ENCODE peak calls at places on chromosomes 6 and 20, in six cellular contexts. One of them, this sample, is unnamed.

GRCh38 chr6:44511126-44511525 is 123.6 kb downstream of the CDC5L start:
- DNase-seq in thoracic aorta: no peak
- DNase-seq in ovary: no peak
- DNase-seq in upper lobe of left lung: no peak
- DNase-seq in heart left ventricle: no peak
- DNase-seq in psoas muscle: no peak
- DNase-seq in this sample: no peak

GRCh38 chr6:88124925-88125557 is 41.1 kb downstream of the CNR1 start:
- DNase-seq in thoracic aorta: no peak
- DNase-seq in heart left ventricle: no peak
- DNase-seq in ovary: no peak
- DNase-seq in upper lobe of left lung: no peak
- DNase-seq in psoas muscle: no peak
- DNase-seq in this sample: no peak

GRCh38 chr6:106529438-106529837 is 99.9 kb downstream of the RTN4IP1 start:
- DNase-seq in heart left ventricle: no peak
- DNase-seq in thoracic aorta: no peak
- DNase-seq in ovary: no peak
- DNase-seq in psoas muscle: no peak
- DNase-seq in upper lobe of left lung: no peak
- DNase-seq in this sample: no peak

GRCh38 chr20:46243707-46244628 is 64.3 kb downstream of the CDH22 start:
- DNase-seq in thoracic aorta: no peak
- DNase-seq in heart left ventricle: no peak
- DNase-seq in ovary: no peak
- DNase-seq in psoas muscle: no peak
- DNase-seq in upper lobe of left lung: no peak
- DNase-seq in this sample: no peak

GRCh38 chr20:38217791-38218565 is 42.6 kb downstream of the KIAA1755 start:
- DNase-seq in psoas muscle: peak
- DNase-seq in heart left ventricle: peak
- DNase-seq in upper lobe of left lung: no peak
- DNase-seq in thoracic aorta: peak
- DNase-seq in ovary: no peak
- DNase-seq in this sample: peak

GRCh38 chr6:47700051-47700450 is 1.7 kb downstream of the ADGRF4 start:
- DNase-seq in ovary: no peak
- DNase-seq in psoas muscle: no peak
- DNase-seq in upper lobe of left lung: no peak
- DNase-seq in thoracic aorta: no peak
- DNase-seq in heart left ventricle: no peak
- DNase-seq in this sample: peak

GRCh38 chr6:158645064-158646022 is 800 bp upstream of the DYNLT1 start:
- DNase-seq in psoas muscle: no peak
- DNase-seq in thoracic aorta: no peak
- DNase-seq in heart left ventricle: no peak
- DNase-seq in upper lobe of left lung: no peak
- DNase-seq in ovary: no peak
- DNase-seq in this sample: no peak

GRCh38 chr6:26554669-26555504 is 16.7 kb downstream of the HMGN4 start:
- DNase-seq in psoas muscle: peak
- DNase-seq in upper lobe of left lung: no peak
- DNase-seq in thoracic aorta: no peak
- DNase-seq in ovary: peak
- DNase-seq in heart left ventricle: no peak
- DNase-seq in this sample: peak

GRCh38 chr6:109269953-109270517 is 112.2 kb downstream of the CD164 start:
- DNase-seq in psoas muscle: no peak
- DNase-seq in thoracic aorta: no peak
- DNase-seq in ovary: no peak
- DNase-seq in upper lobe of left lung: no peak
- DNase-seq in heart left ventricle: no peak
- DNase-seq in this sample: no peak

GRCh38 chr6:3737149-3737830 is 14.2 kb downstream of the PXDC1 start:
- DNase-seq in psoas muscle: no peak
- DNase-seq in ovary: no peak
- DNase-seq in upper lobe of left lung: no peak
- DNase-seq in thoracic aorta: no peak
- DNase-seq in heart left ventricle: no peak
- DNase-seq in this sample: no peak

GRCh38 chr6:41731561-41732086 is 3.8 kb downstream of the TFEB start:
- DNase-seq in heart left ventricle: peak
- DNase-seq in psoas muscle: no peak
- DNase-seq in upper lobe of left lung: no peak
- DNase-seq in thoracic aorta: no peak
- DNase-seq in ovary: no peak
- DNase-seq in this sample: no peak

GRCh38 chr6:16206595-16207037 is 31.8 kb upstream of the GMPR start:
- DNase-seq in psoas muscle: no peak
- DNase-seq in ovary: peak
- DNase-seq in upper lobe of left lung: no peak
- DNase-seq in heart left ventricle: peak
- DNase-seq in thoracic aorta: peak
- DNase-seq in this sample: peak

GRCh38 chr6:35385457-35386202 is 43.3 kb downstream of the PPARD start:
- DNase-seq in thoracic aorta: no peak
- DNase-seq in psoas muscle: peak
- DNase-seq in ovary: peak
- DNase-seq in upper lobe of left lung: no peak
- DNase-seq in heart left ventricle: no peak
- DNase-seq in this sample: peak

GRCh38 chr6:40409143-40409542 is 178.0 kb downstream of the LRFN2 start:
- DNase-seq in upper lobe of left lung: no peak
- DNase-seq in thoracic aorta: no peak
- DNase-seq in ovary: no peak
- DNase-seq in psoas muscle: no peak
- DNase-seq in heart left ventricle: no peak
- DNase-seq in this sample: no peak

GRCh38 chr6:56911847-56912246 is 43.1 kb upstream of the BEND6 start:
- DNase-seq in thoracic aorta: no peak
- DNase-seq in psoas muscle: no peak
- DNase-seq in upper lobe of left lung: no peak
- DNase-seq in heart left ventricle: no peak
- DNase-seq in ovary: no peak
- DNase-seq in this sample: peak

GRCh38 chr20:31643522-31643921 is 5.8 kb downstream of the COX4I2 start:
- DNase-seq in ovary: no peak
- DNase-seq in upper lobe of left lung: no peak
- DNase-seq in psoas muscle: no peak
- DNase-seq in heart left ventricle: no peak
- DNase-seq in thoracic aorta: no peak
- DNase-seq in this sample: no peak

GRCh38 chr20:17925300-17925939 is 43.2 kb downstream of the SNX5 start:
- DNase-seq in upper lobe of left lung: no peak
- DNase-seq in ovary: no peak
- DNase-seq in heart left ventricle: no peak
- DNase-seq in thoracic aorta: no peak
- DNase-seq in psoas muscle: no peak
- DNase-seq in this sample: peak

GRCh38 chr6:14770572-14770971 is 475.3 kb upstream of the JARID2 start:
- DNase-seq in thoracic aorta: no peak
- DNase-seq in upper lobe of left lung: no peak
- DNase-seq in heart left ventricle: no peak
- DNase-seq in ovary: no peak
- DNase-seq in psoas muscle: no peak
- DNase-seq in this sample: peak

GRCh38 chr6:140857734-140858380 is 1274.9 kb upstream of the GJE1 start:
- DNase-seq in heart left ventricle: no peak
- DNase-seq in ovary: no peak
- DNase-seq in thoracic aorta: no peak
- DNase-seq in upper lobe of left lung: no peak
- DNase-seq in psoas muscle: no peak
- DNase-seq in this sample: peak

GRCh38 chr20:59153832-59154231 is 9.8 kb upstream of the ZNF831 start:
- DNase-seq in upper lobe of left lung: no peak
- DNase-seq in ovary: no peak
- DNase-seq in thoracic aorta: no peak
- DNase-seq in psoas muscle: no peak
- DNase-seq in heart left ventricle: no peak
- DNase-seq in this sample: no peak

GRCh38 chr20:19889011-19889953 is 127.9 kb upstream of the NAA20 start:
- DNase-seq in heart left ventricle: peak
- DNase-seq in upper lobe of left lung: peak
- DNase-seq in ovary: peak
- DNase-seq in psoas muscle: peak
- DNase-seq in thoracic aorta: no peak
- DNase-seq in this sample: peak

GRCh38 chr6:135411339-135411738 is 86.2 kb downstream of the AHI1 start:
- DNase-seq in psoas muscle: no peak
- DNase-seq in heart left ventricle: no peak
- DNase-seq in thoracic aorta: no peak
- DNase-seq in upper lobe of left lung: no peak
- DNase-seq in ovary: no peak
- DNase-seq in this sample: peak
- TF ChIP-seq CTCF in psoas muscle: no peak
- TF ChIP-seq CTCF in heart left ventricle: no peak
- TF ChIP-seq CTCF in thoracic aorta: no peak
- TF ChIP-seq CTCF in upper lobe of left lung: peak
- TF ChIP-seq CTCF in ovary: no peak
- TF ChIP-seq CTCF in this sample: peak

GRCh38 chr6:33198853-33199436 is 1.5 kb downstream of the RXRB start:
- DNase-seq in heart left ventricle: no peak
- DNase-seq in upper lobe of left lung: no peak
- DNase-seq in thoracic aorta: no peak
- DNase-seq in ovary: no peak
- DNase-seq in psoas muscle: no peak
- DNase-seq in this sample: no peak

GRCh38 chr6:33199687-33200233 is 705 bp downstream of the RXRB start:
- DNase-seq in ovary: no peak
- DNase-seq in upper lobe of left lung: peak
- DNase-seq in thoracic aorta: no peak
- DNase-seq in psoas muscle: no peak
- DNase-seq in heart left ventricle: peak
- DNase-seq in this sample: peak

GRCh38 chr6:33200234-33201146 is at the start of the genes RXRB and SLC39A7:
- DNase-seq in upper lobe of left lung: peak
- DNase-seq in thoracic aorta: peak
- DNase-seq in ovary: peak
- DNase-seq in heart left ventricle: peak
- DNase-seq in psoas muscle: peak
- DNase-seq in this sample: peak

GRCh38 chr6:33197431-33198048 is 2.9 kb downstream of the RXRB start:
- DNase-seq in heart left ventricle: peak
- DNase-seq in thoracic aorta: no peak
- DNase-seq in upper lobe of left lung: no peak
- DNase-seq in psoas muscle: no peak
- DNase-seq in ovary: no peak
- DNase-seq in this sample: peak

GRCh38 chr6:33198159-33198852 is 2.2 kb downstream of the RXRB start:
- DNase-seq in upper lobe of left lung: no peak
- DNase-seq in ovary: no peak
- DNase-seq in thoracic aorta: no peak
- DNase-seq in heart left ventricle: no peak
- DNase-seq in psoas muscle: no peak
- DNase-seq in this sample: no peak
- H3K4me3 ChIP-seq in upper lobe of left lung: no peak
- H3K4me3 ChIP-seq in ovary: no peak
- H3K4me3 ChIP-seq in thoracic aorta: no peak
- H3K4me3 ChIP-seq in heart left ventricle: no peak
- H3K4me3 ChIP-seq in psoas muscle: no peak
- H3K4me3 ChIP-seq in this sample: no peak

GRCh38 chr20:50425076-50425475 is 85.1 kb upstream of the PTPN1 start:
- DNase-seq in ovary: no peak
- DNase-seq in heart left ventricle: no peak
- DNase-seq in thoracic aorta: no peak
- DNase-seq in psoas muscle: peak
- DNase-seq in upper lobe of left lung: no peak
- DNase-seq in this sample: no peak
- TF ChIP-seq CTCF in ovary: no peak
- TF ChIP-seq CTCF in heart left ventricle: no peak
- TF ChIP-seq CTCF in thoracic aorta: no peak
- TF ChIP-seq CTCF in psoas muscle: no peak
- TF ChIP-seq CTCF in upper lobe of left lung: no peak
- TF ChIP-seq CTCF in this sample: no peak

DNA sequence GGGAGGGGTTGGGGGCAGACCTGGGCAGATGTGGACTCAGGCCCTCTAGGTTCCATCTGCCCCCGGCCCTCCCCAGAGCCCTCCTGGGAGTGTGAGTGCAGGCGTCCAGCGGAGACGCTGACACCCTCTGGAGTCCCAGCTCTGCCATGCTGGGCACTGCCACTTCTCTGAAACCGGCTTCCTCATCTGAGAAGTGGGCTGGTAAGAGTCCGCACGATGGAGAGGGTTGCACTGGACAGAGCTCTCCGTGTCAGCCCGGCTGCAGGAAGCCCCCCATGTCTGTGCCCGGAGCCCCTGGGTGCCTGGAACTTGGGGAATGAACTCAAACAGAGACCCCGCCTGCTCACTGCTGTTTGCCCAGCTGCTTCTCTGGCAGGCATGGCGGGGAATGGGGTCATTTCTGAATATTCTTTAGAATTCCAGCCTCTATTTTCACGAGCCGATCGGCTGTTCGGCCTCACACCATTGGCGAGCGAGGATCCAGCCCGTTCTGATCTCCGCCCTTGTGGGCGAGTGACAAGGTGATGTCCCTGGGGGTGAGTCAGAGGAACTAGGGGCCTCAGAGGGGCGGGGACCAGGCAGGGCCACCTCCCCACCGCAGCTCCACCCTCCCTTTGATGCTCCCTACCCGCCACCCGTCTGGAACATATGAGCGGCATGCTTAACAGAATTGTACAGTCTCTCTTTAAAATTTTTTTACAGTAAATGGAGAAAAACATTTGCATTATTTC is 47.8 kb upstream of the GATA5 start:
- DNase-seq in thoracic aorta: no peak
- DNase-seq in psoas muscle: no peak
- DNase-seq in upper lobe of left lung: peak
- DNase-seq in ovary: no peak
- DNase-seq in heart left ventricle: no peak
- DNase-seq in this sample: no peak
- H3K4me3 ChIP-seq in thoracic aorta: no peak
- H3K4me3 ChIP-seq in psoas muscle: no peak
- H3K4me3 ChIP-seq in upper lobe of left lung: no peak
- H3K4me3 ChIP-seq in ovary: no peak
- H3K4me3 ChIP-seq in heart left ventricle: no peak
- H3K4me3 ChIP-seq in this sample: no peak

This sample was measured in fibroblast of pulmonary artery.